ENCODE peak calls at places on chromosomes 16 and 17, in seven cellular contexts. K, U, W, D, E, J and C are unnamed samples. For H3K27me3, the result is how much of the 10 kb centered on the place peaks cover.

GRCh38 chr17:1203111-1203966 is 23.6 kb upstream of the ABR start:
- DNase-seq in K (no peak), U (peak), W (peak), D (no peak), E (peak), J (no peak), C (peak)

GRCh38 chr17:31147507-31148202 is 52.9 kb downstream of the NF1 start:
- DNase-seq in K (no peak), U (no peak), W (no peak), D (no peak), E (no peak), J (no peak), C (no peak)

GRCh38 chr17:50447870-50448573 is 20.7 kb downstream of the CHAD start:
- DNase-seq in K (no peak), U (no peak), W (no peak), D (no peak), E (no peak), J (no peak), C (no peak)

GRCh38 chr17:76131061-76131691 is 9.9 kb downstream of the FOXJ1 start:
- DNase-seq in K (no peak), U (no peak), W (peak), D (no peak), E (no peak), J (no peak), C (no peak)

GRCh38 chr16:85649978-85650863 is 37.1 kb downstream of the GSE1 start:
- DNase-seq in K (no peak), U (no peak), W (no peak), D (no peak), E (no peak), J (no peak), C (peak)

GRCh38 chr17:38344127-38344745 is 480 bp upstream of the GPR179 start:
- DNase-seq in K (no peak), U (no peak), W (no peak), D (no peak), E (no peak), J (no peak), C (peak)

GRCh38 chr16:58815188-58815888 is 81.2 kb upstream of the GOT2 start:
- DNase-seq in K (no peak), U (no peak), W (no peak), D (no peak), E (no peak), J (no peak), C (no peak)

GRCh38 chr17:49488612-49489011 is 6.5 kb upstream of the NGFR start:
- DNase-seq in K (no peak), U (no peak), W (no peak), D (no peak), E (no peak), J (no peak), C (no peak)

GRCh38 chr17:44940321-44940720 is 7.3 kb downstream of the KIF18B start:
- DNase-seq in K (no peak), U (no peak), W (peak), D (no peak), E (no peak), J (no peak), C (peak)
- H3K4me2 ChIP-seq in K (no peak), U (no peak), W (no peak), D (no peak), E (no peak), J (peak), C (no peak)

GRCh38 chr17:36728030-36728991 is 126.9 kb downstream of the MRM1 start:
- DNase-seq in K (no peak), U (peak), W (no peak), D (no peak), E (no peak), J (no peak), C (peak)

GRCh38 chr17:36731806-36732205 is 130.4 kb downstream of the MRM1 start:
- DNase-seq in K (no peak), U (no peak), W (peak), D (peak), E (no peak), J (no peak), C (no peak)

GRCh38 chr17:36731091-36731490 is 129.7 kb downstream of the MRM1 start:
- DNase-seq in K (no peak), U (no peak), W (no peak), D (no peak), E (no peak), J (no peak), C (no peak)

GRCh38 chr17:36732351-36732750 is 131.0 kb downstream of the MRM1 start:
- DNase-seq in K (no peak), U (no peak), W (no peak), D (no peak), E (no peak), J (no peak), C (no peak)

GRCh38 chr17:36730095-36730808 is 128.9 kb downstream of the MRM1 start:
- DNase-seq in K (no peak), U (no peak), W (no peak), D (no peak), E (no peak), J (no peak), C (no peak)
- H3K27me3 ChIP-seq in K (under half), U (under half), W (under half), D (under half), E (under half), J (under half), C (half or more)

DNA sequence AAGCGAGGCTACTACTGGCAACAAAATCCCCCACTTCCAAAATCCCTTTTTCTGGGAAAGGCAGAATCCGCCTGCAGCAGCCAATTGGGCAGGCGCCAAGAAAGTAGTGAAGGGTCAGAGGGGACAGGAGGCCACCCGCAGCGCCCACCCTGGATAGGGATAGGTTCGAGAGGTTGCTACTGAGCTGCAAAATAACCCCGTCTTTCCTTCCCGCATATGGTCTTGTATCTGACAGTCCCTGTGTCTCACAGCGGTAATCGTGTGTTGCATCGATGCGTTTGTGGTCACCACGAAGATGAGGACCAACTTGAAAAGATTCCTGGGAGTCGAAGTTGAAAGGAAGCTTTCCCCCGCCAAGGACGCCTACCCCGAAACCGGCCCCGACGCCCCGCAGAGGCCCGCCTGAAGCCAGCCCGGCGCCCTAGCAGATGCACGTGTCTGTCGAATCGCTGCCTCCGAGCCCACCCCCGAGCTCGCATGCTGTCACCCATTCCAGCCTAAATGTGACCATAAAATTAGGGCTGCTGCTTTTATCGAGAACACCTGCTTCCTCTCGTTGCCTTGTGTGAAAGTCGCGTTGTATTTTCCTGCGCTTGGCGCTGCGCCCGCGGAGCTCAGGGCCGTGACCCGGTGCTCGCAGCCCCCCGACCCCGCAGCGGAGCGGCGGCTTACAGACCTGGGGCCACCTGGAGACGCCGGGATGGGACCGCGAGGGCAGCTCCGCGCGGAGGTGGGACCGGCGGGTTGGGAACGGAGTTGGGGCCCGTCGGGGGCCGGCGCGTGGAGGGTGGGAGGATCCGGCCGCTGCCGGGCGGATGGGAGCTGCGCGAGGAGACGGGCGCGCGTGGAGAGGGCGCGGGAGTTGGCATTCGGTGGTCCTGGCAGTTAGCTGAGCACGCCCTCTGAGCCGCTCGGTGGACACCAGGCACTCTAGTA is at the start of gene CMTM2:
- DNase-seq in K (no peak), U (no peak), W (peak), D (no peak), E (no peak), J (no peak), C (no peak)
- TF ChIP-seq POLR2AphosphoS5 in K (no peak), U (no peak), W (no peak), D (no peak), E (no peak), J (no peak), C (no peak)

DNA sequence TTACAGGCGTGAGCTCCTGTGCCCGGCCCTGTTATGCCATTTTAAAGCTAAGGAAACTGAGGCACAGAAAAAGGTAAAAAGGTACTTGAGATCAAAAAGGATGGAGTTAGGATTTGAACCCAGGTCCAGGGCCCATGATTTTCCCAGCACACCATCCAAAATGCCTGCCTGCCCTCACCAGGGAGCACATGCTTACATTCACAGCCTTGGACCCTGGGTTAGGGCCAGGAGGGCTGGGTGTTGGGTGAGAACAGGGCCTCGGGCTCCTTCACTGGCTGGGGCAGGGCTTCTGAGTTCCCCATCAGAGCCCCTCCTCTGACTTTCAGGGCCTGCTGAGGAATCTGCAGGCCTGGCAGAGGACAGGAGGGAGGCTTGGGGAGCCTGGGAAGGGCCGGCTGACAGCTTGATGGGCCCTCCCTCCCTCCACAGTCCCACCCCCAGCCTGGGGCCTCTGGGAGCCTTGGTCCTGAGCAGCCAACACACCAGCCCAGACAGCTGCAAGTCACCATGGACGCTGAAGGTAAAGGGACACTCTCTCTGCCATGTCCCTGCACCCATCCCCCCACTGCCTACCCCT is at the start of gene QPRT:
- DNase-seq in K (no peak), U (peak), W (peak), D (peak), E (no peak), J (no peak), C (peak)
- H3K4me2 ChIP-seq in K (peak), U (peak), W (peak), D (peak), E (no peak), J (no peak), C (peak)

DNA sequence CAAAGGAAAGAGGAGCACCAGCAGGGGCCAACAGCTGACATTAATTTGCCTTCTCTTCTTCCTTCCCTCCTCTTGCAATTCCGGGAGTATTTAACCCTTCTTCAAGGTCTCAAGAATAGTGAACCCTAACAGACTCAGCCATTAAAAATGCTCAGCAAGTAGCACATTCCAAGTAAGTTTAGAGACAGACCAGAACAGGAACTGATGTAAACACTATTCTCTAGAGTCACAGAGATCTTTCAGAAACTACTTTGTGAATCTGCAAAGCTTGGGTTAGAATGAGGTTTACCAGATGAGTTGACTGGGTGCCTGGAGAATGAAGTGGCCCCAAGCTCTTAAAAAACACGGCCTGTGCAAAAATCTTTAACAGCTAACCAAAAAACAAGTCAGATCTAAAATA is 50.9 kb downstream of the TEX2 start:
- DNase-seq in K (no peak), U (no peak), W (no peak), D (no peak), E (no peak), J (no peak), C (no peak)
- H3K27me3 ChIP-seq in K (under half), U (under half), W (under half), D (under half), E (under half), J (under half), C (under half)

DNA sequence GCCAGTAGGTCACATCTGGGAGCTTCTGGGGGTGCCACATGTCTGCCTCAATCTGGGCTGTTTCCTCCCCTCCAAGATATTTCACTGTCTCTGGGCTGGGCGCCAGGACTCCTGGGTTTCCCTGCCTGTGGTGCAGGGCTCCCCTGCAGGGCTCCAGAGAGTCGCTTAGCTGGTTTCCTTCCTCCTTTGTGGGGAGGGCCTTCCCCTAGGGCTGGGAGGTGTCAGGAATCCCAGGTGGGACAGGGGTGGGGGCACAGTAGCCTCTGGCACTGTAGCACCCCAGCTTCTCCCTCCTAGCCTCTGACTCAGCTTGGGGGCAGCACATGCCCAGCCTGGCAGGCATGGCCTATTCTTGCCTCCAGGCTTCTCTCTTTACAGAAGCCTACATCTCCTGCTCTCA is 2.6 kb downstream of the RARA start:
- DNase-seq in K (no peak), U (no peak), W (no peak), D (no peak), E (no peak), J (no peak), C (no peak)
- TF ChIP-seq POLR2AphosphoS5 in K (no peak), U (no peak), W (no peak), D (no peak), E (no peak), J (peak), C (no peak)